ENCODE peak calls at places on chromosome 20, in seven cellular contexts. B, Q, Z, D, R, N and O are unnamed samples.

GRCh38 chr20:25739615-25740320 is 43.1 kb upstream of the ZNF337 start:
- DNase-seq in D (no peak), N (peak), R (peak), Z (no peak), B (peak), Q (no peak), O (no peak)

GRCh38 chr20:31985152-31985551 is 17.2 kb downstream of the XKR7 start:
- DNase-seq in N (no peak), B (no peak), D (no peak), Q (no peak), Z (no peak), R (no peak), O (no peak)

GRCh38 chr20:49276201-49276894 is 1.5 kb downstream of the ZNFX1 start:
- DNase-seq in B (peak), D (no peak), N (peak), Z (peak), Q (peak), R (peak), O (no peak)

GRCh38 chr20:5090191-5090590 is 29.6 kb downstream of the PCNA start:
- DNase-seq in B (peak), Z (no peak), D (no peak), Q (no peak), N (no peak), R (no peak), O (no peak)

GRCh38 chr20:17806739-17807441 is 107.1 kb downstream of the BANF2 start:
- DNase-seq in R (peak), D (no peak), N (no peak), Z (peak), B (peak), Q (no peak), O (no peak)

GRCh38 chr20:53829086-53829703 is 235.6 kb upstream of the ZNF217 start:
- DNase-seq in B (peak), N (peak), Q (peak), R (peak), D (no peak), Z (peak), O (peak)

GRCh38 chr20:12179692-12180091 is 262.0 kb downstream of the BTBD3 start:
- DNase-seq in Q (no peak), N (no peak), D (no peak), B (no peak), Z (no peak), R (no peak), O (no peak)

GRCh38 chr20:4512891-4513550 is 208.7 kb upstream of the PRND start:
- DNase-seq in Q (peak), B (peak), R (peak), D (no peak), Z (no peak), N (peak), O (peak)

GRCh38 chr20:33181482-33182093 is 13.6 kb downstream of the BPIFA2 start:
- DNase-seq in Q (no peak), B (no peak), D (no peak), Z (no peak), R (no peak), N (no peak), O (no peak)

GRCh38 chr20:5222919-5223634 is 93.7 kb downstream of the PROKR2 start:
- DNase-seq in B (peak), Q (peak), Z (peak), R (peak), N (peak), D (peak), O (peak)

GRCh38 chr20:49115565-49115964 is 69.5 kb downstream of the CSE1L start:
- DNase-seq in D (no peak), B (no peak), Q (peak), R (peak), N (no peak), Z (no peak), O (no peak)

GRCh38 chr20:44196278-44196677 is 9.3 kb upstream of the JPH2 start:
- DNase-seq in R (no peak), D (no peak), B (no peak), Q (no peak), N (peak), Z (no peak), O (no peak)

GRCh38 chr20:46260480-46260879 is 47.8 kb downstream of the CDH22 start:
- DNase-seq in B (no peak), Q (no peak), Z (no peak), R (no peak), D (no peak), N (peak), O (no peak)

GRCh38 chr20:49700411-49701185 is 13.1 kb downstream of the B4GALT5 start:
- DNase-seq in D (no peak), Q (peak), N (peak), R (peak), B (peak), Z (peak), O (no peak)

GRCh38 chr20:57322476-57322875 is 7.1 kb upstream of the SPO11 start:
- DNase-seq in Q (no peak), D (no peak), B (no peak), Z (no peak), N (no peak), R (no peak), O (no peak)

GRCh38 chr20:11686195-11686594 is 231.5 kb upstream of the BTBD3 start:
- DNase-seq in Q (no peak), N (no peak), R (no peak), B (no peak), D (no peak), Z (no peak), O (no peak)

GRCh38 chr20:19811231-19811630 is 53.2 kb downstream of the RIN2 start:
- DNase-seq in Q (no peak), Z (no peak), D (no peak), N (no peak), B (no peak), R (no peak), O (no peak)

GRCh38 chr20:5608104-5608447 is 142.1 kb upstream of the SHLD1 start:
- DNase-seq in B (no peak), R (no peak), Z (no peak), D (no peak), N (no peak), Q (no peak), O (no peak)

GRCh38 chr20:21389368-21389767 is 8.0 kb downstream of the NKX2-4 start:
- DNase-seq in R (no peak), B (no peak), N (no peak), Z (no peak), Q (no peak), D (no peak), O (no peak)

GRCh38 chr20:48155231-48155630 is 369.9 kb upstream of the SULF2 start:
- DNase-seq in Z (no peak), D (no peak), N (no peak), R (no peak), Q (no peak), B (no peak), O (no peak)

GRCh38 chr20:235891-236290 is 8.8 kb downstream of the DEFB129 start:
- DNase-seq in N (peak), B (peak), Z (no peak), D (no peak), R (peak), Q (no peak), O (no peak)

GRCh38 chr20:21099653-21100589 is 6.2 kb downstream of the LINC00237 start:
- DNase-seq in D (no peak), Z (peak), N (no peak), Q (peak), B (no peak), R (no peak), O (no peak)

GRCh38 chr20:54874718-54875117 is 399.3 kb downstream of the DOK5 start:
- DNase-seq in Q (no peak), B (no peak), N (no peak), Z (no peak), D (no peak), R (no peak), O (no peak)

GRCh38 chr20:21505810-21506530 is 7.9 kb downstream of the NKX2-2 start:
- DNase-seq in Z (peak), R (peak), D (peak), B (peak), Q (no peak), N (peak), O (no peak)

GRCh38 chr20:57620274-57620990 is at the start of gene ZBP1:
- DNase-seq in N (no peak), D (no peak), Z (no peak), Q (no peak), R (no peak), B (no peak), O (no peak)

GRCh38 chr20:47786763-47787107 is 1.5 kb upstream of the SULF2 start:
- DNase-seq in R (no peak), B (no peak), Q (no peak), N (no peak), Z (no peak), D (no peak), O (no peak)

GRCh38 chr20:11755071-11755881 is 162.4 kb upstream of the BTBD3 start:
- DNase-seq in R (peak), B (peak), D (peak), Z (no peak), Q (peak), N (peak), O (no peak)

GRCh38 chr20:47003223-47003622 is 108.6 kb downstream of the EYA2 start:
- DNase-seq in N (no peak), Q (no peak), Z (no peak), R (no peak), D (no peak), B (no peak), O (no peak)

DNA sequence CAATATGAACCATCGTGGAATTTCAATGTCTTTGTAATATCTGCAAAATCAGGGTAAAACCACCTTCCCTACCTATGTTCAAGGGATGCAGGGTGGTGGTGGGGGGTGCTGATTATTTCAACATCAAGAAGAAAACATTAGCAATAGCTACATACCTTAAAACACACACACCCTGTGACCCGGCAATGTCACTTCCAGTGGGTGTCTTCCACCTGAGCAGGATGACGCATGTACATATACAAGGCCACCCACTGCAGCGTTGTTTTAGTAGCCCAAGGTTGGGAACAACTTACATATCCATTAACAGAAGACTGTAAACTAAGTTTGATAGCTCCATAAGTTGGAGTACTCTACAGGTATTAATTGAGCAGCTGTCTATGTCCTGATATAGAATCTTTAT is 62.6 kb upstream of the SIRPG start:
- DNase-seq in B (no peak), Q (no peak), N (peak), Z (no peak), R (no peak), D (no peak), O (no peak)
- H3K9ac ChIP-seq in B (no peak), Q (peak), N (peak), Z (no peak), R (no peak), D (no peak), O (no peak)

GRCh38 chr20:36271639-36272546 is 34.2 kb upstream of the DLGAP4 start:
- DNase-seq in D (no peak), N (no peak), Q (no peak), Z (no peak), B (no peak), R (no peak), O (no peak)
- H2AFZ ChIP-seq in D (peak), N (no peak), Q (no peak), Z (no peak), B (no peak), R (no peak), O (no peak)

GRCh38 chr20:62728028-62728780 is 19.6 kb downstream of the NTSR1 start:
- DNase-seq in B (no peak), N (no peak), D (no peak), R (no peak), Q (no peak), Z (no peak), O (no peak)

GRCh38 chr20:62726276-62726675 is 17.6 kb downstream of the NTSR1 start:
- DNase-seq in Q (no peak), D (no peak), R (no peak), B (no peak), Z (no peak), N (no peak), O (no peak)

GRCh38 chr20:62725596-62726268 is 17.1 kb downstream of the NTSR1 start:
- DNase-seq in N (no peak), Q (no peak), R (no peak), Z (no peak), D (no peak), B (no peak), O (no peak)

GRCh38 chr20:62727584-62728027 is 19.0 kb downstream of the NTSR1 start:
- DNase-seq in Z (no peak), R (no peak), N (no peak), Q (no peak), B (no peak), D (no peak), O (no peak)

DNA sequence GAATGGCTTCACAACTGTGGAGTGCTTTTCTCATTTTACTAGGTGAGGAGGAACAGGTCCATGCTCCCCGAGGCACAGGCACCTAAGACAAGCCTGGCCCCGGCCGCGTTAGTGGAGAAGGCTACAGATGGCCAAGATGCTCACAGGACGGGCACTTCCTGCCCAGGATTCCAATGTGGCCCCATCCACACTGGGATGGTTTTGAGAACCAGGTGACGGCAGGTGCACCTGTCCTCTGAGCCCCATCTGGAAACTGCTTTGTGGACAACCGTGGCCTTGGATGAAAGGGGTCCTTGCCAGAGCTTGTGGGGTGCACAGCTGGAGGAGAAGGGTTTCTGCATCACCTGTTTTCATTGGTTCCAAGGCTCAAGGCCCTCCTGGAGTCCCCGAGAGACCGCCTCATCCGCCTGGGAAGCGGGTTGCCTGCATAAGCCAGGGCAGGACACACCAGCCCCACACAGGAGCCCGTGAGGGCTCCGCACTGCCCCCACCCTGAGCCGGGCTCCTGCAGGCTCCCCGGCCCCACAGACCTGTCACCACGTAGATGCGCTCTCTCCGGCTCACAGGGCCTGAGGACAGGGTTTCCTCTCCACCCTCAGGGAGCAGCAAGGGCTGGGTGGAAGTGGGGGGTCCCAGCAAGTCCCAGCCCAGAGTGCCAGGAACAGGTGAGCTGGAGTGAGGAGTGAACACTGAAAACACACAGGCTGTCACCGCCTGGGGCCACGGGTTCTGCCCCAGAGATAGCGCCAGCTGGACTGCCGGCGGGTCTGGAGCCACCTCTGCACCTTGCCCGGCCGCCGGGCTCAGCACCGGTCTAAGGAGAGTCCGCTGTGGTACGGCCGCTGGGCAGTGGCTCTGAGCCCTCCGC is 18.3 kb downstream of the NTSR1 start:
- DNase-seq in N (no peak), B (no peak), R (no peak), D (no peak), Z (no peak), Q (no peak), O (no peak)
- H3K9ac ChIP-seq in N (no peak), B (no peak), R (no peak), D (no peak), Z (no peak), Q (no peak), O (no peak)

GRCh38 chr20:22807045-22807444 is 222.7 kb upstream of the FOXA2 start:
- DNase-seq in N (peak), R (no peak), Q (no peak), B (no peak), D (no peak), Z (no peak), O (no peak)

GRCh38 chr20:22810626-22811559 is 224.2 kb upstream of the SSTR4 start:
- DNase-seq in B (no peak), Q (no peak), N (no peak), D (peak), R (no peak), Z (no peak), O (no peak)

GRCh38 chr20:22807646-22808045 is 223.3 kb upstream of the FOXA2 start:
- DNase-seq in Q (no peak), R (no peak), N (peak), D (no peak), B (no peak), Z (no peak), O (no peak)

GRCh38 chr20:22808628-22809027 is 224.3 kb upstream of the FOXA2 start:
- DNase-seq in N (peak), D (no peak), Q (no peak), Z (no peak), R (no peak), B (no peak), O (no peak)

GRCh38 chr20:22810030-22810429 is 225.1 kb upstream of the SSTR4 start:
- DNase-seq in B (no peak), Z (no peak), R (no peak), D (no peak), Q (no peak), N (no peak), O (no peak)
- H2AFZ ChIP-seq in B (no peak), Z (no peak), R (no peak), D (no peak), Q (no peak), N (no peak), O (no peak)

GRCh38 chr20:37480915-37481314 is 40.1 kb upstream of the NNAT start:
- DNase-seq in R (no peak), N (no peak), Z (no peak), Q (no peak), B (no peak), D (no peak), O (no peak)

GRCh38 chr20:37484386-37484785 is 36.7 kb upstream of the NNAT start:
- DNase-seq in N (no peak), Z (no peak), B (peak), R (no peak), Q (no peak), D (no peak), O (no peak)

GRCh38 chr20:37481610-37482009 is 39.4 kb upstream of the NNAT start:
- DNase-seq in R (no peak), D (no peak), N (no peak), B (no peak), Q (no peak), Z (no peak), O (no peak)

GRCh38 chr20:37479275-37479674 is 41.8 kb upstream of the NNAT start:
- DNase-seq in Z (no peak), D (no peak), Q (no peak), B (no peak), R (no peak), N (no peak), O (no peak)

GRCh38 chr20:37479925-37480691 is 40.9 kb upstream of the NNAT start:
- DNase-seq in B (no peak), D (no peak), N (no peak), R (no peak), Q (no peak), Z (no peak), O (no peak)
- H3K9ac ChIP-seq in B (no peak), D (no peak), N (no peak), R (no peak), Q (no peak), Z (no peak), O (no peak)

GRCh38 chr20:3082955-3083952 is 1.3 kb downstream of the AVP start:
- DNase-seq in D (no peak), N (no peak), R (no peak), B (no peak), Q (no peak), Z (no peak), O (no peak)

GRCh38 chr20:3085571-3086072 is 1.1 kb upstream of the AVP start:
- DNase-seq in R (no peak), N (no peak), B (no peak), D (no peak), Q (no peak), Z (no peak), O (no peak)

GRCh38 chr20:3082306-3082951 is 2.1 kb downstream of the AVP start:
- DNase-seq in B (no peak), D (no peak), Z (no peak), Q (peak), R (no peak), N (no peak), O (no peak)

GRCh38 chr20:3084986-3085360 is 449 bp upstream of the AVP start:
- DNase-seq in Z (peak), B (no peak), N (no peak), R (no peak), Q (no peak), D (no peak), O (no peak)

GRCh38 chr20:3084283-3084985 is at the start of gene AVP:
- DNase-seq in B (no peak), Q (no peak), R (no peak), Z (no peak), D (no peak), N (no peak), O (no peak)
- H2AFZ ChIP-seq in B (no peak), Q (no peak), R (no peak), Z (no peak), D (peak), N (no peak), O (no peak)

GRCh38 chr20:50928469-50928868 is 2.8 kb downstream of the ADNP start:
- DNase-seq in R (no peak), Q (no peak), Z (no peak), D (no peak), B (no peak), N (no peak), O (no peak)
- H3K9ac ChIP-seq in R (no peak), Q (peak), Z (peak), D (peak), B (no peak), N (no peak), O (no peak)

DNA sequence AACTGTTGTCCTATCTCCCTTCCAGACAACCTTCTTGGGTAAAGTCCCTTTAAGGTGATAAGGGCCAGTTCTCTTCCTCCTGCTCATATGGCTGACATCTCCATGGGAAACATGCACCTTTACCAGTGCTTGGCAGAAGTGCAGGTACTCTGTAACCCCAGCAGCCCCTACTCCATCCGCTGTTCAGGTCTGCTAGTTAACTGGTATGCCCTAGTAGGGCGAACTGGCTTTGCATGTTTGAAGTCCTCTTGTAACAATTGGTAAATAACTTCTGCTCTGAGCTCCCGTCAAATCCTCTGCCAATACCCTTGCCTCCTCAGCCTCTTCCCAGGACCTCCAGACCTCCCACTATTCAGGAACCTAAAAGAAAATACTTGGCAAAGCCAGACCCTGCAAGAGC is 703.8 kb downstream of the MAFB start:
- DNase-seq in R (no peak), Q (no peak), D (no peak), N (no peak), Z (no peak), B (no peak), O (no peak)
- H2AFZ ChIP-seq in R (no peak), Q (no peak), D (no peak), N (no peak), Z (no peak), B (no peak), O (no peak)